ENCODE peak calls at places on chromosomes 5 and 9, in four cellular contexts. N is GM04504, X is cardiac fibroblast, V is mesendoderm. J is an unnamed sample.

GRCh38 chr9:129834489-129835127 is 467 bp downstream of the C9orf78 start:
- DNase-seq in X (no peak), V (no peak), N (no peak), J (no peak)

GRCh38 chr5:7671420-7671819 is 179.5 kb downstream of the CFAP90 start:
- DNase-seq in V (no peak), N (no peak), X (no peak), J (no peak)

GRCh38 chr5:103218164-103218563 is 40.4 kb upstream of the MACIR start:
- DNase-seq in X (peak), N (no peak), V (no peak), J (no peak)

GRCh38 chr5:152527358-152528048 is 122.4 kb upstream of the NMUR2 start:
- DNase-seq in V (no peak), N (no peak), X (no peak), J (no peak)

GRCh38 chr5:177309351-177310191 is 2.1 kb downstream of the MXD3 start:
- DNase-seq in X (peak), V (peak), N (no peak), J (peak)

GRCh38 chr9:134401391-134401790 is 75.1 kb downstream of the RXRA start:
- DNase-seq in N (no peak), V (no peak), X (no peak), J (no peak)

GRCh38 chr5:92548351-92548750 is 1032.7 kb downstream of the NR2F1-AS1 start:
- DNase-seq in V (no peak), X (peak), N (no peak), J (peak)

GRCh38 chr5:616342-617039 is 4.4 kb downstream of the CEP72 start:
- DNase-seq in V (peak), X (peak), N (no peak), J (no peak)

GRCh38 chr5:103119765-103120606 is at the start of the genes GIN1 and PPIP5K2:
- DNase-seq in V (peak), X (peak), N (peak), J (peak)

GRCh38 chr5:170292509-170292908 is 5.1 kb downstream of the LCP2 start:
- DNase-seq in N (no peak), V (no peak), X (no peak), J (no peak)

GRCh38 chr5:106601605-106602004 is 1069.1 kb downstream of the EFNA5 start:
- DNase-seq in X (peak), N (no peak), V (peak), J (no peak)

GRCh38 chr5:98755406-98755805 is 18.1 kb upstream of the RGMB start:
- DNase-seq in N (no peak), V (no peak), X (no peak), J (no peak)

GRCh38 chr9:126859111-126859510 is 1.3 kb upstream of the ZBTB34 start:
- DNase-seq in X (no peak), N (no peak), V (no peak), J (no peak)

GRCh38 chr9:130183133-130183762 is 11.0 kb downstream of the NCS1 start:
- DNase-seq in X (peak), N (peak), V (peak), J (peak)

GRCh38 chr9:33127881-33128280 is 39.3 kb downstream of the B4GALT1 start:
- DNase-seq in X (no peak), V (no peak), N (no peak), J (no peak)

GRCh38 chr5:1437876-1438559 is 7.2 kb downstream of the SLC6A3 start:
- DNase-seq in V (no peak), X (no peak), N (no peak), J (no peak)

GRCh38 chr5:127306647-127307046 is 16.1 kb downstream of the MEGF10 start:
- DNase-seq in X (no peak), N (no peak), V (no peak), J (no peak)

GRCh38 chr9:134916161-134916665 is 1.5 kb downstream of the FCN1 start:
- DNase-seq in X (no peak), N (no peak), V (no peak), J (no peak)

GRCh38 chr9:127397722-127398647 is 1.0 kb downstream of the SLC2A8 start:
- DNase-seq in V (peak), N (no peak), X (peak), J (no peak)

GRCh38 chr9:127714916-127715442 is 484 bp downstream of the PTRH1 start:
- DNase-seq in N (no peak), V (no peak), X (no peak), J (no peak)

GRCh38 chr5:102911973-102912372 is 156.9 kb downstream of the PAM start:
- DNase-seq in N (no peak), X (peak), V (no peak), J (peak)

GRCh38 chr5:142827934-142828576 is 57.9 kb downstream of the ARHGAP26 start:
- DNase-seq in V (no peak), N (no peak), X (no peak), J (no peak)